ENCODE peak calls at places on chromosomes 11 and 22, in ten cellular contexts. One of them, this sample, is unnamed.

GRCh38 chr11:60912851-60913550 is 957 bp upstream of the TMEM109 start:
- DNase-seq in transverse colon: no peak
- DNase-seq in A549: no peak
- DNase-seq in body of pancreas: no peak
- DNase-seq in CD8-positive, alpha-beta T cell: no peak
- DNase-seq in tibial artery: no peak
- DNase-seq in HepG2: no peak
- DNase-seq in astrocyte of the cerebellum: no peak
- DNase-seq in bronchial epithelial cell: no peak
- DNase-seq in IMR-90: no peak
- DNase-seq in this sample: no peak

GRCh38 chr22:19629331-19629719 is 85.0 kb upstream of the SEPTIN5 start:
- DNase-seq in CD8-positive, alpha-beta T cell: no peak
- DNase-seq in transverse colon: no peak
- DNase-seq in tibial artery: no peak
- DNase-seq in IMR-90: no peak
- DNase-seq in bronchial epithelial cell: no peak
- DNase-seq in HepG2: no peak
- DNase-seq in astrocyte of the cerebellum: no peak
- DNase-seq in A549: no peak
- DNase-seq in body of pancreas: no peak
- DNase-seq in this sample: no peak

GRCh38 chr11:74493816-74494630 is 499 bp upstream of the LIPT2 start:
- DNase-seq in body of pancreas: no peak
- DNase-seq in transverse colon: no peak
- DNase-seq in astrocyte of the cerebellum: no peak
- DNase-seq in IMR-90: peak
- DNase-seq in CD8-positive, alpha-beta T cell: no peak
- DNase-seq in HepG2: no peak
- DNase-seq in tibial artery: no peak
- DNase-seq in bronchial epithelial cell: peak
- DNase-seq in A549: no peak
- DNase-seq in this sample: no peak

GRCh38 chr11:45771942-45772522 is 32.9 kb upstream of the SLC35C1 start:
- DNase-seq in body of pancreas: peak
- DNase-seq in IMR-90: peak
- DNase-seq in tibial artery: peak
- DNase-seq in HepG2: peak
- DNase-seq in A549: peak
- DNase-seq in astrocyte of the cerebellum: peak
- DNase-seq in transverse colon: peak
- DNase-seq in CD8-positive, alpha-beta T cell: peak
- DNase-seq in bronchial epithelial cell: peak
- DNase-seq in this sample: peak

GRCh38 chr11:130145975-130146776 is 13.4 kb upstream of the ST14 start:
- DNase-seq in body of pancreas: peak
- DNase-seq in tibial artery: no peak
- DNase-seq in HepG2: peak
- DNase-seq in A549: peak
- DNase-seq in IMR-90: no peak
- DNase-seq in CD8-positive, alpha-beta T cell: no peak
- DNase-seq in bronchial epithelial cell: peak
- DNase-seq in astrocyte of the cerebellum: no peak
- DNase-seq in transverse colon: peak
- DNase-seq in this sample: peak

GRCh38 chr22:31343235-31344191 is 2.6 kb downstream of the PATZ1 start:
- DNase-seq in astrocyte of the cerebellum: no peak
- DNase-seq in CD8-positive, alpha-beta T cell: no peak
- DNase-seq in tibial artery: peak
- DNase-seq in bronchial epithelial cell: peak
- DNase-seq in A549: no peak
- DNase-seq in transverse colon: peak
- DNase-seq in HepG2: no peak
- DNase-seq in IMR-90: peak
- DNase-seq in body of pancreas: peak
- DNase-seq in this sample: no peak

GRCh38 chr11:130308925-130309324 is 5.8 kb downstream of the ZBTB44 start:
- DNase-seq in CD8-positive, alpha-beta T cell: no peak
- DNase-seq in HepG2: no peak
- DNase-seq in bronchial epithelial cell: no peak
- DNase-seq in body of pancreas: no peak
- DNase-seq in astrocyte of the cerebellum: no peak
- DNase-seq in transverse colon: no peak
- DNase-seq in IMR-90: peak
- DNase-seq in tibial artery: no peak
- DNase-seq in A549: no peak
- DNase-seq in this sample: no peak

GRCh38 chr22:48071828-48072227 is 1309.4 kb downstream of the TBC1D22A start:
- DNase-seq in HepG2: no peak
- DNase-seq in bronchial epithelial cell: no peak
- DNase-seq in tibial artery: no peak
- DNase-seq in CD8-positive, alpha-beta T cell: no peak
- DNase-seq in astrocyte of the cerebellum: no peak
- DNase-seq in IMR-90: no peak
- DNase-seq in A549: no peak
- DNase-seq in transverse colon: no peak
- DNase-seq in body of pancreas: no peak
- DNase-seq in this sample: no peak

GRCh38 chr11:2580444-2581050 is 119.2 kb downstream of the KCNQ1OT1 start:
- DNase-seq in IMR-90: no peak
- DNase-seq in transverse colon: peak
- DNase-seq in A549: no peak
- DNase-seq in HepG2: no peak
- DNase-seq in body of pancreas: peak
- DNase-seq in astrocyte of the cerebellum: no peak
- DNase-seq in bronchial epithelial cell: no peak
- DNase-seq in CD8-positive, alpha-beta T cell: no peak
- DNase-seq in tibial artery: peak
- DNase-seq in this sample: no peak

DNA sequence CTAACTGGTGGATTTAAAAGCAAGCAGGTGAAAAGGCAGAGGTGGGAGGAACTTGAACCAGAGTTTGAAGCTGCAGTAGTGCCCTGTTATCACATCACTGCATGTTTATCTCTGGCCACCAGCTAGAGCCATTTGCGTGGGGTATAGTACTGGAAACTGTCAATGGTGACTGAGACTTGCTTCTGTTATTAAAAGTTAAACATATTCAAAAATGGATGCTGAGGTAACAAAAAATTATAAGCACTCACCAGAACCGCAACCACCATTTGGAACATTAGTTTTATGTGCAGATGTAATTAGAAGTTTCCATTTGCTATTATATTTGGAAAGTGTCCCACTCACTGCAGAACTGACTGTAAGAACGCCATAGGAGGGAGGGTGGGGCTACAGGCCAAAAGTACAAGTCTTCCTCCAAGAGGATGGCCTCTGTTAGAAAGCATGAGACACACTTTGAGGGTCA is 1.2 kb upstream of the CD59 start:
- DNase-seq in body of pancreas: no peak
- DNase-seq in bronchial epithelial cell: no peak
- DNase-seq in transverse colon: no peak
- DNase-seq in CD8-positive, alpha-beta T cell: no peak
- DNase-seq in HepG2: no peak
- DNase-seq in astrocyte of the cerebellum: no peak
- DNase-seq in tibial artery: no peak
- DNase-seq in A549: no peak
- DNase-seq in IMR-90: no peak
- DNase-seq in this sample: peak
- H3K4me3 ChIP-seq in body of pancreas: no peak
- H3K4me3 ChIP-seq in bronchial epithelial cell: no peak
- H3K4me3 ChIP-seq in transverse colon: no peak
- H3K4me3 ChIP-seq in CD8-positive, alpha-beta T cell: no peak
- H3K4me3 ChIP-seq in HepG2: peak
- H3K4me3 ChIP-seq in astrocyte of the cerebellum: no peak
- H3K4me3 ChIP-seq in tibial artery: no peak
- H3K4me3 ChIP-seq in A549: peak
- H3K4me3 ChIP-seq in IMR-90: no peak
- H3K4me3 ChIP-seq in this sample: no peak

GRCh38 chr22:17135153-17135760 is 14.1 kb upstream of the TMEM121B start:
- DNase-seq in transverse colon: no peak
- DNase-seq in A549: no peak
- DNase-seq in CD8-positive, alpha-beta T cell: no peak
- DNase-seq in bronchial epithelial cell: no peak
- DNase-seq in body of pancreas: no peak
- DNase-seq in astrocyte of the cerebellum: no peak
- DNase-seq in tibial artery: no peak
- DNase-seq in IMR-90: no peak
- DNase-seq in HepG2: no peak
- DNase-seq in this sample: no peak

GRCh38 chr22:17138451-17139042 is 17.4 kb upstream of the TMEM121B start:
- DNase-seq in tibial artery: no peak
- DNase-seq in HepG2: no peak
- DNase-seq in body of pancreas: no peak
- DNase-seq in A549: no peak
- DNase-seq in transverse colon: no peak
- DNase-seq in astrocyte of the cerebellum: no peak
- DNase-seq in IMR-90: no peak
- DNase-seq in CD8-positive, alpha-beta T cell: no peak
- DNase-seq in bronchial epithelial cell: no peak
- DNase-seq in this sample: no peak

GRCh38 chr22:17137226-17137625 is 16.1 kb upstream of the TMEM121B start:
- DNase-seq in HepG2: no peak
- DNase-seq in body of pancreas: no peak
- DNase-seq in tibial artery: no peak
- DNase-seq in transverse colon: no peak
- DNase-seq in IMR-90: no peak
- DNase-seq in bronchial epithelial cell: peak
- DNase-seq in CD8-positive, alpha-beta T cell: no peak
- DNase-seq in astrocyte of the cerebellum: no peak
- DNase-seq in A549: no peak
- DNase-seq in this sample: no peak

GRCh38 chr22:17140022-17140421 is 18.9 kb upstream of the TMEM121B start:
- DNase-seq in HepG2: no peak
- DNase-seq in astrocyte of the cerebellum: no peak
- DNase-seq in CD8-positive, alpha-beta T cell: no peak
- DNase-seq in transverse colon: no peak
- DNase-seq in A549: no peak
- DNase-seq in bronchial epithelial cell: no peak
- DNase-seq in tibial artery: no peak
- DNase-seq in body of pancreas: no peak
- DNase-seq in IMR-90: no peak
- DNase-seq in this sample: no peak

DNA sequence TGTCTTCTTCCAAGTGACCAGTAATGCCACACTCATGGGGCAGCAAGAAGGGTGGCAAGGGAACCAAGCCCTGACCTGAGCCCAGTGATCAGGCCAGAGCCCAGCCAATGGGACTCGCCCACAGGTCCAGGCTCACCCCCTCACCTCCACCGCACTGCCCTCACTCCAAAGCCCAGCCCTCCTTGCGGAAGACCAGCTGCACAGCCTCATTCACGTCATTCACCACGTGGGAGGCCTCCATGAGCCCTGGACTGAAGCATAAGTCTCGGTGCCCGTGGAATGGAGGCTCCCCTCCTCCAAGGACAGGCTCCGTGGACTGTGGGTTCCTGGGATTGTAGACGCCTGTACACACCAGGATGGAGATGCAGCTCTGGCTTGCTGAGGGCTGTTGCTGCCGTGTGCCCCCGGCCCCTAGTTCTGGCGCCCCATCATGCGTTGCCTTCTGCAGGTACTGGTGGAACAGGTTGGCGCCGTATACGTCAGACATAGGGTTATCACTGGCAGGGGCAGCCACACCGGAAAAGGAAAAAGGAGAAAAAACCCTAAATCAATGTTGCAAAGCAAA is 16.8 kb upstream of the TMEM121B start:
- DNase-seq in HepG2: no peak
- DNase-seq in body of pancreas: no peak
- DNase-seq in A549: no peak
- DNase-seq in transverse colon: no peak
- DNase-seq in CD8-positive, alpha-beta T cell: no peak
- DNase-seq in astrocyte of the cerebellum: no peak
- DNase-seq in IMR-90: no peak
- DNase-seq in bronchial epithelial cell: no peak
- DNase-seq in tibial artery: no peak
- DNase-seq in this sample: no peak
- TF ChIP-seq CTCF in HepG2: no peak
- TF ChIP-seq CTCF in body of pancreas: no peak
- TF ChIP-seq CTCF in A549: no peak
- TF ChIP-seq CTCF in transverse colon: no peak
- TF ChIP-seq CTCF in CD8-positive, alpha-beta T cell: no peak
- TF ChIP-seq CTCF in astrocyte of the cerebellum: no peak
- TF ChIP-seq CTCF in IMR-90: no peak
- TF ChIP-seq CTCF in bronchial epithelial cell: no peak
- TF ChIP-seq CTCF in tibial artery: no peak
- TF ChIP-seq CTCF in this sample: no peak

GRCh38 chr11:103901656-103902055 is 134.8 kb upstream of the DDI1 start:
- DNase-seq in body of pancreas: no peak
- DNase-seq in tibial artery: no peak
- DNase-seq in A549: no peak
- DNase-seq in CD8-positive, alpha-beta T cell: no peak
- DNase-seq in IMR-90: peak
- DNase-seq in HepG2: no peak
- DNase-seq in transverse colon: no peak
- DNase-seq in bronchial epithelial cell: no peak
- DNase-seq in astrocyte of the cerebellum: no peak
- DNase-seq in this sample: no peak

GRCh38 chr11:103906291-103906850 is 130.1 kb upstream of the DDI1 start:
- DNase-seq in A549: no peak
- DNase-seq in tibial artery: no peak
- DNase-seq in transverse colon: no peak
- DNase-seq in IMR-90: no peak
- DNase-seq in CD8-positive, alpha-beta T cell: no peak
- DNase-seq in body of pancreas: no peak
- DNase-seq in astrocyte of the cerebellum: no peak
- DNase-seq in bronchial epithelial cell: no peak
- DNase-seq in HepG2: no peak
- DNase-seq in this sample: no peak

GRCh38 chr11:103904324-103904667 is 132.1 kb upstream of the DDI1 start:
- DNase-seq in CD8-positive, alpha-beta T cell: no peak
- DNase-seq in A549: no peak
- DNase-seq in bronchial epithelial cell: no peak
- DNase-seq in tibial artery: no peak
- DNase-seq in transverse colon: no peak
- DNase-seq in astrocyte of the cerebellum: no peak
- DNase-seq in body of pancreas: no peak
- DNase-seq in IMR-90: no peak
- DNase-seq in HepG2: no peak
- DNase-seq in this sample: no peak

GRCh38 chr11:103903621-103904323 is 132.7 kb upstream of the DDI1 start:
- DNase-seq in transverse colon: no peak
- DNase-seq in IMR-90: no peak
- DNase-seq in tibial artery: no peak
- DNase-seq in body of pancreas: no peak
- DNase-seq in CD8-positive, alpha-beta T cell: no peak
- DNase-seq in A549: no peak
- DNase-seq in bronchial epithelial cell: no peak
- DNase-seq in HepG2: no peak
- DNase-seq in astrocyte of the cerebellum: no peak
- DNase-seq in this sample: no peak

GRCh38 chr11:103903005-103903404 is 133.4 kb upstream of the DDI1 start:
- DNase-seq in bronchial epithelial cell: no peak
- DNase-seq in transverse colon: no peak
- DNase-seq in body of pancreas: no peak
- DNase-seq in HepG2: no peak
- DNase-seq in astrocyte of the cerebellum: no peak
- DNase-seq in A549: no peak
- DNase-seq in IMR-90: no peak
- DNase-seq in CD8-positive, alpha-beta T cell: no peak
- DNase-seq in tibial artery: no peak
- DNase-seq in this sample: no peak
- H3K4me3 ChIP-seq in bronchial epithelial cell: no peak
- H3K4me3 ChIP-seq in transverse colon: no peak
- H3K4me3 ChIP-seq in body of pancreas: no peak
- H3K4me3 ChIP-seq in HepG2: no peak
- H3K4me3 ChIP-seq in astrocyte of the cerebellum: no peak
- H3K4me3 ChIP-seq in A549: no peak
- H3K4me3 ChIP-seq in IMR-90: no peak
- H3K4me3 ChIP-seq in CD8-positive, alpha-beta T cell: no peak
- H3K4me3 ChIP-seq in tibial artery: no peak
- H3K4me3 ChIP-seq in this sample: no peak

GRCh38 chr22:43114958-43115357 is 4.4 kb downstream of the BIK start:
- DNase-seq in body of pancreas: peak
- DNase-seq in A549: no peak
- DNase-seq in tibial artery: no peak
- DNase-seq in bronchial epithelial cell: no peak
- DNase-seq in astrocyte of the cerebellum: no peak
- DNase-seq in HepG2: peak
- DNase-seq in transverse colon: peak
- DNase-seq in CD8-positive, alpha-beta T cell: no peak
- DNase-seq in IMR-90: no peak
- DNase-seq in this sample: no peak
- TF ChIP-seq CTCF in body of pancreas: no peak
- TF ChIP-seq CTCF in A549: no peak
- TF ChIP-seq CTCF in tibial artery: no peak
- TF ChIP-seq CTCF in bronchial epithelial cell: no peak
- TF ChIP-seq CTCF in astrocyte of the cerebellum: no peak
- TF ChIP-seq CTCF in HepG2: no peak
- TF ChIP-seq CTCF in transverse colon: no peak
- TF ChIP-seq CTCF in CD8-positive, alpha-beta T cell: no peak
- TF ChIP-seq CTCF in IMR-90: no peak
- TF ChIP-seq CTCF in this sample: no peak

This sample was measured in astrocyte of the spinal cord.